ENCODE peak calls at places on chromosome 2, in nine cellular contexts. One of them, this sample, is unnamed.

GRCh38 chr2:105744091-105744908 is 412 bp upstream of the NCK2 start:
- DNase-seq in left ventricle myocardium inferior: peak
- DNase-seq in CD8-positive, alpha-beta memory T cell: peak
- DNase-seq in dorsolateral prefrontal cortex: no peak
- DNase-seq in caudate nucleus: no peak
- DNase-seq in body of pancreas: peak
- DNase-seq in hepatocyte: peak
- DNase-seq in effector memory CD4-positive, alpha-beta T cell: peak
- DNase-seq in H9: no peak
- DNase-seq in this sample: peak

GRCh38 chr2:166365803-166366420 is 9.8 kb downstream of the SCN9A start:
- DNase-seq in left ventricle myocardium inferior: no peak
- DNase-seq in CD8-positive, alpha-beta memory T cell: no peak
- DNase-seq in dorsolateral prefrontal cortex: no peak
- DNase-seq in caudate nucleus: no peak
- DNase-seq in body of pancreas: no peak
- DNase-seq in hepatocyte: no peak
- DNase-seq in effector memory CD4-positive, alpha-beta T cell: no peak
- DNase-seq in H9: no peak
- DNase-seq in this sample: no peak

GRCh38 chr2:163659224-163659623 is 76.6 kb downstream of the FIGN start:
- DNase-seq in left ventricle myocardium inferior: no peak
- DNase-seq in CD8-positive, alpha-beta memory T cell: no peak
- DNase-seq in dorsolateral prefrontal cortex: no peak
- DNase-seq in caudate nucleus: no peak
- DNase-seq in body of pancreas: no peak
- DNase-seq in hepatocyte: no peak
- DNase-seq in effector memory CD4-positive, alpha-beta T cell: no peak
- DNase-seq in H9: no peak
- DNase-seq in this sample: no peak

GRCh38 chr2:207274541-207274940 is 108.8 kb upstream of the KLF7 start:
- DNase-seq in left ventricle myocardium inferior: no peak
- DNase-seq in CD8-positive, alpha-beta memory T cell: no peak
- DNase-seq in dorsolateral prefrontal cortex: no peak
- DNase-seq in caudate nucleus: no peak
- DNase-seq in body of pancreas: no peak
- DNase-seq in hepatocyte: no peak
- DNase-seq in effector memory CD4-positive, alpha-beta T cell: no peak
- DNase-seq in H9: no peak
- DNase-seq in this sample: no peak

GRCh38 chr2:163748420-163748819 is 12.6 kb upstream of the FIGN start:
- DNase-seq in left ventricle myocardium inferior: no peak
- DNase-seq in CD8-positive, alpha-beta memory T cell: no peak
- DNase-seq in dorsolateral prefrontal cortex: no peak
- DNase-seq in caudate nucleus: no peak
- DNase-seq in body of pancreas: no peak
- DNase-seq in hepatocyte: no peak
- DNase-seq in effector memory CD4-positive, alpha-beta T cell: no peak
- DNase-seq in H9: no peak
- DNase-seq in this sample: no peak

GRCh38 chr2:84847326-84848050 is 33.4 kb downstream of the TRABD2A start:
- DNase-seq in left ventricle myocardium inferior: no peak
- DNase-seq in CD8-positive, alpha-beta memory T cell: no peak
- DNase-seq in dorsolateral prefrontal cortex: no peak
- DNase-seq in caudate nucleus: no peak
- DNase-seq in body of pancreas: no peak
- DNase-seq in hepatocyte: no peak
- DNase-seq in effector memory CD4-positive, alpha-beta T cell: no peak
- DNase-seq in H9: no peak
- DNase-seq in this sample: no peak

GRCh38 chr2:56444339-56444738 is 260.5 kb downstream of the CCDC85A start:
- DNase-seq in left ventricle myocardium inferior: no peak
- DNase-seq in CD8-positive, alpha-beta memory T cell: no peak
- DNase-seq in dorsolateral prefrontal cortex: no peak
- DNase-seq in caudate nucleus: no peak
- DNase-seq in body of pancreas: peak
- DNase-seq in hepatocyte: peak
- DNase-seq in effector memory CD4-positive, alpha-beta T cell: no peak
- DNase-seq in H9: no peak
- DNase-seq in this sample: no peak

GRCh38 chr2:177147093-177147694 is 65.4 kb upstream of the HNRNPA3 start:
- DNase-seq in left ventricle myocardium inferior: no peak
- DNase-seq in CD8-positive, alpha-beta memory T cell: no peak
- DNase-seq in dorsolateral prefrontal cortex: no peak
- DNase-seq in caudate nucleus: no peak
- DNase-seq in body of pancreas: no peak
- DNase-seq in hepatocyte: peak
- DNase-seq in effector memory CD4-positive, alpha-beta T cell: no peak
- DNase-seq in H9: no peak
- DNase-seq in this sample: no peak

GRCh38 chr2:95017836-95018235 is 7.7 kb upstream of the MAL start:
- DNase-seq in left ventricle myocardium inferior: no peak
- DNase-seq in CD8-positive, alpha-beta memory T cell: no peak
- DNase-seq in dorsolateral prefrontal cortex: no peak
- DNase-seq in caudate nucleus: no peak
- DNase-seq in body of pancreas: no peak
- DNase-seq in hepatocyte: no peak
- DNase-seq in effector memory CD4-positive, alpha-beta T cell: no peak
- DNase-seq in H9: no peak
- DNase-seq in this sample: no peak

GRCh38 chr2:132274000-132274399 is 112.2 kb upstream of the ANKRD30BL start:
- DNase-seq in left ventricle myocardium inferior: no peak
- DNase-seq in CD8-positive, alpha-beta memory T cell: no peak
- DNase-seq in dorsolateral prefrontal cortex: no peak
- DNase-seq in caudate nucleus: no peak
- DNase-seq in body of pancreas: no peak
- DNase-seq in hepatocyte: no peak
- DNase-seq in effector memory CD4-positive, alpha-beta T cell: no peak
- DNase-seq in H9: no peak
- DNase-seq in this sample: no peak

GRCh38 chr2:79585701-79586428 is 73.0 kb downstream of the CTNNA2 start:
- DNase-seq in left ventricle myocardium inferior: no peak
- DNase-seq in CD8-positive, alpha-beta memory T cell: no peak
- DNase-seq in dorsolateral prefrontal cortex: peak
- DNase-seq in caudate nucleus: no peak
- DNase-seq in body of pancreas: no peak
- DNase-seq in hepatocyte: no peak
- DNase-seq in effector memory CD4-positive, alpha-beta T cell: no peak
- DNase-seq in H9: no peak
- DNase-seq in this sample: no peak

GRCh38 chr2:191740016-191740419 is 62.1 kb downstream of the NABP1 start:
- DNase-seq in left ventricle myocardium inferior: no peak
- DNase-seq in CD8-positive, alpha-beta memory T cell: peak
- DNase-seq in dorsolateral prefrontal cortex: no peak
- DNase-seq in caudate nucleus: no peak
- DNase-seq in body of pancreas: no peak
- DNase-seq in hepatocyte: no peak
- DNase-seq in effector memory CD4-positive, alpha-beta T cell: peak
- DNase-seq in H9: no peak
- DNase-seq in this sample: no peak

GRCh38 chr2:186853871-186854435 is 5.0 kb upstream of the ZSWIM2 start:
- DNase-seq in left ventricle myocardium inferior: no peak
- DNase-seq in CD8-positive, alpha-beta memory T cell: no peak
- DNase-seq in dorsolateral prefrontal cortex: no peak
- DNase-seq in caudate nucleus: no peak
- DNase-seq in body of pancreas: no peak
- DNase-seq in hepatocyte: no peak
- DNase-seq in effector memory CD4-positive, alpha-beta T cell: no peak
- DNase-seq in H9: no peak
- DNase-seq in this sample: no peak

GRCh38 chr2:54559593-54560145 is 103.5 kb downstream of the SPTBN1 start:
- DNase-seq in left ventricle myocardium inferior: no peak
- DNase-seq in CD8-positive, alpha-beta memory T cell: no peak
- DNase-seq in dorsolateral prefrontal cortex: no peak
- DNase-seq in caudate nucleus: no peak
- DNase-seq in body of pancreas: no peak
- DNase-seq in hepatocyte: peak
- DNase-seq in effector memory CD4-positive, alpha-beta T cell: no peak
- DNase-seq in H9: no peak
- DNase-seq in this sample: no peak

GRCh38 chr2:188786368-188786781 is 187.8 kb upstream of the COL3A1 start:
- DNase-seq in left ventricle myocardium inferior: no peak
- DNase-seq in CD8-positive, alpha-beta memory T cell: no peak
- DNase-seq in dorsolateral prefrontal cortex: no peak
- DNase-seq in caudate nucleus: no peak
- DNase-seq in body of pancreas: no peak
- DNase-seq in hepatocyte: peak
- DNase-seq in effector memory CD4-positive, alpha-beta T cell: no peak
- DNase-seq in H9: no peak
- DNase-seq in this sample: no peak

GRCh38 chr2:234291765-234292204 is 205.1 kb downstream of the ARL4C start:
- DNase-seq in left ventricle myocardium inferior: peak
- DNase-seq in CD8-positive, alpha-beta memory T cell: peak
- DNase-seq in dorsolateral prefrontal cortex: no peak
- DNase-seq in caudate nucleus: no peak
- DNase-seq in body of pancreas: peak
- DNase-seq in hepatocyte: peak
- DNase-seq in effector memory CD4-positive, alpha-beta T cell: peak
- DNase-seq in H9: no peak
- DNase-seq in this sample: no peak
- H3K27ac ChIP-seq in left ventricle myocardium inferior: peak
- H3K27ac ChIP-seq in CD8-positive, alpha-beta memory T cell: peak
- H3K27ac ChIP-seq in dorsolateral prefrontal cortex: no peak
- H3K27ac ChIP-seq in caudate nucleus: no peak
- H3K27ac ChIP-seq in body of pancreas: no peak
- H3K27ac ChIP-seq in hepatocyte: peak
- H3K27ac ChIP-seq in effector memory CD4-positive, alpha-beta T cell: peak
- H3K27ac ChIP-seq in H9: no peak
- H3K27ac ChIP-seq in this sample: no peak

DNA sequence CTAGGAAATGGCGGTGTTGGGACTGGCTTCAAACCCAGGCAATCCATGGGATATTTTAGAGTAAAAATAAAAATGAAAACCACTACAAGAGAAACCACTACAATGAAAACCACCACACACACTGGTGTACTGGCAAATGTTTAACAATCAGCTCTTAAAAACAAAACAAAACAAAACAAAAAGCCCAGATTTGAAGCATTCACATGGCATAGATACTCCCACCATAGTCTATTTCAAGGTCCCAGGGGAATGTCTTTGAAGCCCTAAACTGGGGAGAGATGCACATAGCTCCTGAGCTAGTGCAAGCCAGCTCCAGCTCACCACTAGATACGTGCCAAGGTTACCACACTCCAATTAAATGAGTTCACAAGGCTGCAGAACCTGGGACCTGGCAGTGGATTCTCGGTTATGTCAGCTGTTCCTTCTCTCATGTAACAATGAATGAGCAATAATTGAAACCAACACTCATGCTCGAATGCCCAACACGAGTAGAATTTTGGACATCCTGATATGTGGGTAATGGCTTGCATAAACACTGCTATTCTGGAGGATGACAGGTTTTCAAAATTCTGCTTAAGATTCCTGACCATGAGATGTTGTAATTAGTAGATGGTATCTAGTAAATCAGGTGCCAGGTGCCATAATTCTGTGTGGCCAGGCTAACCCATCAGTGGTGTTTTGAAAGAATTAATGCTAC is 102.2 kb downstream of the OSBPL6 start:
- DNase-seq in left ventricle myocardium inferior: no peak
- DNase-seq in CD8-positive, alpha-beta memory T cell: no peak
- DNase-seq in dorsolateral prefrontal cortex: no peak
- DNase-seq in caudate nucleus: no peak
- DNase-seq in body of pancreas: no peak
- DNase-seq in hepatocyte: no peak
- DNase-seq in effector memory CD4-positive, alpha-beta T cell: no peak
- DNase-seq in H9: no peak
- DNase-seq in this sample: no peak
- H3K27ac ChIP-seq in left ventricle myocardium inferior: no peak
- H3K27ac ChIP-seq in CD8-positive, alpha-beta memory T cell: no peak
- H3K27ac ChIP-seq in dorsolateral prefrontal cortex: no peak
- H3K27ac ChIP-seq in caudate nucleus: no peak
- H3K27ac ChIP-seq in body of pancreas: no peak
- H3K27ac ChIP-seq in hepatocyte: no peak
- H3K27ac ChIP-seq in effector memory CD4-positive, alpha-beta T cell: no peak
- H3K27ac ChIP-seq in H9: no peak
- H3K27ac ChIP-seq in this sample: no peak

DNA sequence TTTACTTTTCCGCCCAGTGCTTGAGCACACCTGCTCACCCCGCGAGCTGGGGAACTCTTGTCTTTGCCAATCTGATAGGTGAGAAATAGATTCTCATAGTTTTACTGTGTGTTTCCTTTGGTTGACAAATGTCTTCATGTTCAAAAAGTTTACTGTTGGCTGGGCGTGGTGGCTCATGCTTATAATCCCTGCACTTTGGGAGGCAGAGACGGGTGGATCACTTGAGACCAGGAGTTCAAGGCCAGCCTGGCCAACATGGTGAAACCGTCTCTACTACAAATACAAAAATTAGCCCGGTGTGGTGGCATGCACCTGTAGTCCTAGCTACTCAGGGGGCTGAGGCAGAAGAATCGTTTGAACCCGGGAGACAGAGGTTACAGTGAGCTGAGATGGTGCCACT is 10.3 kb downstream of the ODC1 start:
- DNase-seq in left ventricle myocardium inferior: no peak
- DNase-seq in CD8-positive, alpha-beta memory T cell: no peak
- DNase-seq in dorsolateral prefrontal cortex: no peak
- DNase-seq in caudate nucleus: no peak
- DNase-seq in body of pancreas: no peak
- DNase-seq in hepatocyte: no peak
- DNase-seq in effector memory CD4-positive, alpha-beta T cell: no peak
- DNase-seq in H9: no peak
- DNase-seq in this sample: no peak
- H3K27ac ChIP-seq in left ventricle myocardium inferior: no peak
- H3K27ac ChIP-seq in CD8-positive, alpha-beta memory T cell: no peak
- H3K27ac ChIP-seq in dorsolateral prefrontal cortex: no peak
- H3K27ac ChIP-seq in caudate nucleus: no peak
- H3K27ac ChIP-seq in body of pancreas: no peak
- H3K27ac ChIP-seq in hepatocyte: no peak
- H3K27ac ChIP-seq in effector memory CD4-positive, alpha-beta T cell: no peak
- H3K27ac ChIP-seq in H9: no peak
- H3K27ac ChIP-seq in this sample: no peak

GRCh38 chr2:217906787-217907186 is 96.0 kb downstream of the TNS1 start:
- DNase-seq in left ventricle myocardium inferior: no peak
- DNase-seq in CD8-positive, alpha-beta memory T cell: no peak
- DNase-seq in dorsolateral prefrontal cortex: no peak
- DNase-seq in caudate nucleus: no peak
- DNase-seq in body of pancreas: no peak
- DNase-seq in hepatocyte: no peak
- DNase-seq in effector memory CD4-positive, alpha-beta T cell: no peak
- DNase-seq in H9: no peak
- DNase-seq in this sample: no peak

GRCh38 chr2:217907266-217907665 is 95.5 kb downstream of the TNS1 start:
- DNase-seq in left ventricle myocardium inferior: no peak
- DNase-seq in CD8-positive, alpha-beta memory T cell: no peak
- DNase-seq in dorsolateral prefrontal cortex: no peak
- DNase-seq in caudate nucleus: no peak
- DNase-seq in body of pancreas: no peak
- DNase-seq in hepatocyte: no peak
- DNase-seq in effector memory CD4-positive, alpha-beta T cell: no peak
- DNase-seq in H9: no peak
- DNase-seq in this sample: no peak

GRCh38 chr2:217909156-217909820 is 93.5 kb downstream of the TNS1 start:
- DNase-seq in left ventricle myocardium inferior: no peak
- DNase-seq in CD8-positive, alpha-beta memory T cell: no peak
- DNase-seq in dorsolateral prefrontal cortex: no peak
- DNase-seq in caudate nucleus: no peak
- DNase-seq in body of pancreas: no peak
- DNase-seq in hepatocyte: no peak
- DNase-seq in effector memory CD4-positive, alpha-beta T cell: no peak
- DNase-seq in H9: no peak
- DNase-seq in this sample: no peak

GRCh38 chr2:217910875-217911212 is 92.0 kb downstream of the TNS1 start:
- DNase-seq in left ventricle myocardium inferior: no peak
- DNase-seq in CD8-positive, alpha-beta memory T cell: no peak
- DNase-seq in dorsolateral prefrontal cortex: no peak
- DNase-seq in caudate nucleus: no peak
- DNase-seq in body of pancreas: no peak
- DNase-seq in hepatocyte: no peak
- DNase-seq in effector memory CD4-positive, alpha-beta T cell: no peak
- DNase-seq in H9: no peak
- DNase-seq in this sample: no peak

GRCh38 chr2:217908544-217908943 is 94.3 kb downstream of the TNS1 start:
- DNase-seq in left ventricle myocardium inferior: no peak
- DNase-seq in CD8-positive, alpha-beta memory T cell: no peak
- DNase-seq in dorsolateral prefrontal cortex: no peak
- DNase-seq in caudate nucleus: no peak
- DNase-seq in body of pancreas: no peak
- DNase-seq in hepatocyte: no peak
- DNase-seq in effector memory CD4-positive, alpha-beta T cell: no peak
- DNase-seq in H9: no peak
- DNase-seq in this sample: no peak
- H3K27ac ChIP-seq in left ventricle myocardium inferior: peak
- H3K27ac ChIP-seq in CD8-positive, alpha-beta memory T cell: no peak
- H3K27ac ChIP-seq in dorsolateral prefrontal cortex: no peak
- H3K27ac ChIP-seq in caudate nucleus: peak
- H3K27ac ChIP-seq in body of pancreas: peak
- H3K27ac ChIP-seq in hepatocyte: no peak
- H3K27ac ChIP-seq in effector memory CD4-positive, alpha-beta T cell: no peak
- H3K27ac ChIP-seq in H9: no peak
- H3K27ac ChIP-seq in this sample: no peak